ENCODE peak calls at places on chromosomes 6 and 20, in seven cellular contexts. C, I, A, K, X, Y and H are unnamed samples.

GRCh38 chr6:141347075-141347474 is 785.6 kb upstream of the GJE1 start:
- DNase-seq in C (no peak), I (no peak), X (no peak), A (no peak), K (no peak), Y (no peak), H (no peak)

GRCh38 chr6:21189721-21190120 is 403.8 kb upstream of the SOX4 start:
- DNase-seq in C (no peak), I (no peak), K (no peak), A (no peak), X (no peak), Y (no peak), H (no peak)

GRCh38 chr6:89963391-89963790 is 69.1 kb downstream of the GJA10 start:
- DNase-seq in I (no peak), K (no peak), Y (no peak), A (no peak), X (no peak), C (no peak), H (no peak)

GRCh38 chr6:54217018-54217417 is 91.2 kb upstream of the TINAG start:
- DNase-seq in K (no peak), X (no peak), C (no peak), I (no peak), Y (no peak), A (no peak), H (no peak)

GRCh38 chr6:121309768-121310473 is 24.4 kb downstream of the TBC1D32 start:
- DNase-seq in X (no peak), C (no peak), A (no peak), I (no peak), K (no peak), Y (no peak), H (peak; percentile 23)

GRCh38 chr6:157278171-157278570 is 45.1 kb downstream of the TMEM242 start:
- DNase-seq in I (no peak), C (no peak), X (no peak), Y (no peak), A (no peak), K (peak; percentile 40), H (no peak)

GRCh38 chr6:24861934-24862333 is 63.2 kb upstream of the ARMH2 start:
- DNase-seq in C (peak; percentile 58), I (no peak), X (no peak), A (no peak), Y (no peak), K (no peak), H (no peak)

GRCh38 chr6:49423817-49424216 is 39.2 kb downstream of the MMUT start:
- DNase-seq in A (peak; percentile 4), Y (no peak), K (no peak), X (no peak), C (no peak), I (no peak), H (no peak)

GRCh38 chr6:125753218-125753936 is 3.9 kb downstream of the HEY2 start:
- DNase-seq in I (no peak), X (no peak), K (no peak), Y (no peak), A (no peak), C (peak; percentile 47), H (peak; percentile 16)

GRCh38 chr6:836276-836853 is 143.4 kb upstream of the EXOC2 start:
- DNase-seq in A (peak; percentile 17), I (no peak), K (no peak), X (no peak), C (no peak), Y (no peak), H (peak; percentile 25)

GRCh38 chr20:23257106-23257761 is 93.4 kb upstream of the NXT1 start:
- DNase-seq in X (no peak), A (no peak), C (no peak), I (no peak), Y (no peak), K (no peak), H (no peak)

GRCh38 chr20:1810926-1811620 is 84.1 kb upstream of the SIRPA start:
- DNase-seq in X (peak; percentile 50), Y (no peak), I (no peak), A (no peak), K (peak; percentile 49), C (no peak), H (no peak)

GRCh38 chr20:18388860-18389259 is 78.0 kb downstream of the DZANK1 start:
- DNase-seq in I (no peak), K (no peak), C (no peak), X (no peak), A (peak; percentile 18), Y (no peak), H (no peak)

GRCh38 chr6:22146581-22147468 is 150.0 kb downstream of the PRL start:
- DNase-seq in Y (peak; percentile 4), K (peak; percentile 47), A (no peak), I (peak; percentile 7), C (no peak), X (no peak), H (no peak)

GRCh38 chr6:16752206-16752867 is 8.9 kb downstream of the ATXN1 start:
- DNase-seq in Y (no peak), K (no peak), C (no peak), I (no peak), X (no peak), A (peak; percentile 25), H (peak; percentile 63)

GRCh38 chr6:163724196-163724595 is 309.7 kb downstream of the QKI start:
- DNase-seq in X (no peak), A (no peak), K (no peak), Y (no peak), C (no peak), I (no peak), H (no peak)

GRCh38 chr6:157531169-157531985 is 150.4 kb downstream of the ZDHHC14 start:
- DNase-seq in Y (peak; percentile 21), X (no peak), I (no peak), A (no peak), C (no peak), K (peak; percentile 78), H (no peak)

GRCh38 chr6:82801083-82801482 is 264.6 kb downstream of the UBE3D start:
- DNase-seq in X (no peak), Y (no peak), K (no peak), A (no peak), I (no peak), C (no peak), H (no peak)

GRCh38 chr6:145263807-145264206 is 471.5 kb downstream of the EPM2A start:
- DNase-seq in Y (no peak), C (no peak), X (no peak), I (no peak), K (no peak), A (no peak), H (no peak)

GRCh38 chr20:63738687-63739128 is 868 bp upstream of the SLC2A4RG start:
- DNase-seq in X (no peak), A (no peak), Y (peak; percentile 60), I (peak; percentile 45), K (peak; percentile 90), C (peak; percentile 56), H (no peak)

GRCh38 chr6:16947461-16948159 is 154.2 kb upstream of the STMND1 start:
- DNase-seq in Y (no peak), X (no peak), C (no peak), K (no peak), I (peak; percentile 51), A (no peak), H (no peak)

GRCh38 chr6:17730078-17730704 is 23.5 kb upstream of the NUP153 start:
- DNase-seq in I (no peak), A (no peak), X (no peak), K (peak; percentile 6), Y (no peak), C (no peak), H (no peak)